ENCODE peak calls at places on chromosomes 13 and 19, in eight cellular contexts. O, C, W, X, G, Q, S and T are unnamed samples.

GRCh38 chr19:15074371-15074770 is 7.6 kb upstream of the OR1I1 start:
- DNase-seq in O (no peak), C (no peak), W (no peak), X (no peak), G (no peak), Q (no peak), S (no peak), T (no peak)

GRCh38 chr13:58855283-58855682 is 1223.7 kb downstream of the PCDH17 start:
- DNase-seq in O (peak; percentile 27), C (no peak), W (no peak), X (no peak), G (no peak), Q (no peak), S (no peak), T (no peak)

GRCh38 chr13:29925457-29925856 is 75.0 kb upstream of the UBL3 start:
- DNase-seq in O (no peak), C (no peak), W (no peak), X (peak; percentile 78), G (peak; percentile 62), Q (peak; percentile 58), S (peak; percentile 96), T (no peak)

GRCh38 chr13:37715606-37716015 is 117.0 kb upstream of the POSTN start:
- DNase-seq in O (no peak), C (no peak), W (no peak), X (peak; percentile 95), G (no peak), Q (no peak), S (peak; percentile 63), T (no peak)

GRCh38 chr13:48504606-48505369 is 28.1 kb downstream of the RCBTB2 start:
- DNase-seq in O (no peak), C (peak; percentile 3), W (no peak), X (no peak), G (no peak), Q (no peak), S (peak; percentile 75), T (no peak)

GRCh38 chr19:18298601-18299000 is 17.2 kb upstream of the JUND start:
- DNase-seq in O (no peak), C (no peak), W (no peak), X (no peak), G (no peak), Q (no peak), S (no peak), T (no peak)

GRCh38 chr19:51108805-51109146 is 567 bp upstream of the CTU1 start:
- DNase-seq in O (no peak), C (no peak), W (no peak), X (no peak), G (no peak), Q (no peak), S (no peak), T (no peak)

GRCh38 chr13:110126391-110126961 is 180.5 kb downstream of the COL4A1 start:
- DNase-seq in O (peak; percentile 88), C (no peak), W (no peak), X (peak; percentile 98), G (peak; percentile 47), Q (no peak), S (peak; percentile 96), T (no peak)

GRCh38 chr13:114108894-114109293 is 23.5 kb downstream of the RASA3 start:
- DNase-seq in O (no peak), C (no peak), W (no peak), X (no peak), G (no peak), Q (peak; percentile 20), S (no peak), T (no peak)

GRCh38 chr19:10112895-10113591 is 1.6 kb downstream of the P2RY11 start:
- DNase-seq in O (no peak), C (peak; percentile 82), W (peak; percentile 51), X (no peak), G (no peak), Q (no peak), S (peak; percentile 62), T (peak; percentile 65)

GRCh38 chr19:19527371-19527656 is 1.4 kb upstream of the YJEFN3 start:
- DNase-seq in O (no peak), C (no peak), W (no peak), X (no peak), G (no peak), Q (no peak), S (no peak), T (no peak)

GRCh38 chr19:19527674-19528625 is 761 bp upstream of the YJEFN3 start:
- DNase-seq in O (no peak), C (no peak), W (no peak), X (no peak), G (no peak), Q (no peak), S (no peak), T (no peak)

GRCh38 chr19:19524053-19524452 is 4.7 kb upstream of the YJEFN3 start:
- DNase-seq in O (no peak), C (no peak), W (no peak), X (no peak), G (no peak), Q (no peak), S (no peak), T (no peak)

GRCh38 chr19:19526581-19527370 is 1.9 kb upstream of the YJEFN3 start:
- DNase-seq in O (no peak), C (no peak), W (no peak), X (no peak), G (no peak), Q (no peak), S (no peak), T (no peak)

DNA sequence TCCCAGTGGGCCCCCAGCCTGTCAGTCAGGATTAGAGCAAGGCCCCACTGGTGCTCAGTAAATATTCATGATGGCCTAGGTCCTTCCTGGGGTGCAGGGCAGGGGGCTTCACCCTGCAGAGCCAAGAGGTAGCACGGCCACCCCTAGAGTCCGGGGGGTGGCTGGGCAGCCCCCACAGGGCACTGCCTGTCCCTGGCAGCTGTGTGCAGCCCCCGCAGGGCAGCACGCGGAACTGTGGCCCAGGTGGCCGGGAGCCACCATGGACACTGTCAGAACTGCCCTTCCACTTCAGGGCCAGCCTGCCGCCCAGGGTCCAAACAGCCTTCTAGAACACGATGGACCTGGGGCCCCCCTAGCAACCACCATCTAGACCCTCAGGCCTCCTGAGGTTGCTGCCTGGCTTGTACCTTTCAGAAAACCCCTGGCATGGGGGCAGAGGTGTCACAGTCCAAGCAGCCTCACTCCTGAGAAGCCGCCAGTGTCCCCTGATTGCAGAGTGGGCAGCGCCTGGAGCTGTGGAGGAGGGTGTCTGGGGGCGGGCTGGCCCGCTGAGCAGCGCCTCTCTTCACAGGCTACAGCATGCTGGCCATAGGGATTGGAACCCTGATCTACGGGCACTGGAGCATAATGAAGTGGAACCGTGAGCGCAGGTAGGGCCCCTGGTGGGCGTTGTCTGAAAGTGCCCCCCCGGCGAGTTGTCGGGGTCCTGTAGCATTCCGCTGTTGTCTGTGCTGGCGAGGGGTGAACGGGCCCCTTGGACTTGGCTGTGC is 2.9 kb upstream of the YJEFN3 start:
- DNase-seq in O (no peak), C (no peak), W (no peak), X (no peak), G (no peak), Q (no peak), S (no peak), T (peak; percentile 37)
- TF ChIP-seq CTCF in O (no peak), C (no peak), W (no peak), X (no peak), G (no peak), Q (no peak), S (no peak), T (no peak)

GRCh38 chr13:73171242-73171641 is 112.4 kb downstream of the KLF5 start:
- DNase-seq in O (no peak), C (no peak), W (no peak), X (no peak), G (no peak), Q (no peak), S (peak; percentile 94), T (no peak)

GRCh38 chr13:73169971-73170370 is 111.2 kb downstream of the KLF5 start:
- DNase-seq in O (no peak), C (no peak), W (no peak), X (no peak), G (no peak), Q (no peak), S (peak; percentile 32), T (no peak)

GRCh38 chr13:73174521-73175010 is 115.8 kb downstream of the KLF5 start:
- DNase-seq in O (no peak), C (no peak), W (no peak), X (no peak), G (no peak), Q (no peak), S (no peak), T (no peak)

GRCh38 chr13:73173160-73173905 is 114.5 kb downstream of the KLF5 start:
- DNase-seq in O (no peak), C (no peak), W (no peak), X (no peak), G (no peak), Q (no peak), S (peak; percentile 68), T (no peak)

DNA sequence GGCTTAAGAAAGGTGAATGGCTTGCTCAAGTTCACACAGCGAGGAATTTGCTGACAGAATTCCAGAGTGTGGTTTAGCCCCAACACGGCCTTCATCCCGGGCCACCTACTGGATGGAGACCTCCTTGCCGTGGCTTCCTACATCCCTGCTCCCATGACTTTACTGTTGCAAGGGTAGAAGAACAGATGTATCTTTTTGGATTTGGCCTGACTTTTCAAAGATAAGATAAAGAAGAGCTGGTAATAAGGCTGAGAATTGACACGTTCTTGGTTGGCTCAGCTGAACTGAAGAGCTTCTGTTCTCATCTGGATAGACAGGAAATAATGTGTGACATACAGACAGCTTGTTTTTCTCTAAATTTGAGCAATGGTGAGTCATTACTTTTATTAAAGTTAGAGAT is 113.1 kb downstream of the KLF5 start:
- DNase-seq in O (no peak), C (no peak), W (no peak), X (peak; percentile 46), G (no peak), Q (no peak), S (peak; percentile 59), T (no peak)
- TF ChIP-seq CTCF in O (no peak), C (no peak), W (peak; percentile 15), X (peak; percentile 7), G (no peak), Q (no peak), S (no peak), T (no peak)

DNA sequence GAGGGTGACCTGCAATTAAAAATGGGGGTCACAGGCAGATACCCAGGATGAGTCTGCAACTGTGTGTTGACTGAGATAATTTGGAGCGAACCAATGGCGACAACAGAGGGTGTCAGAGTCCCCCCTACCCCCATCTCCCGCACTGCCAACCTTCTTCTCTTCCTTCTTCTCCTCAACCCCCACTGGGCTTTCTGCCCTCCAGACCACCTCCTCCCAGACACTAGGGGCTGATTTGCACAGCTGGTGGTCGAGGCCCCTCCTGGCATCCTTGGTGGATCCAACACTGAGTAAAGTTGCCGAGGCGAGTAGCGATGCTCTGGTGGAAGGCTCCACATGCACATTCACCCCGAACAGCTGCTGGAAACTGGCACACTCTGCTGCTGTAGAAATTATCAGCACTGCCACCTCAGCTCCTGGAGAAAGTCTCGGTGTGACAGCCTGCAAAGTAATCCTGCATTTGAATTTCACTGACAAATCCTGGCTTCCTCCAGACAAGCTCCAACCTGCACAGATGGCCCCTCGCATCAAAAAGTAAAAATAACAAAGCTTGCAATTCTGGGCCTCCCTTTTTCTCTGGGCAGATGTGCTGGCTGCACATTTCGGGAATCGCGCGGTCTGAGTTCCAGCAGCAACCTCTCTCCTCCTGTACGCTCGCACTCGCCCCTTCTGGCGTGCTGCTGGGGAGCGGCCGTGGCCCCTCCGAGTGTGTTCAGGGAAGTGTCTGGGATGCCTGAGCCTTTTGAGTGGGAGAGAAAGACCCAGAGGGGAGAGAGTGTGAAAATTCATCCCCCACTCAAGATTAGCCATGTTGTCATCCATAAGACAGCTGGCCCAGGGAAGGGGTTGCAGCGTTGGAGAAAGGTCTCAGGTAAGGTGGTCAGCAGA is 28.5 kb downstream of the CCNE1 start:
- DNase-seq in O (no peak), C (no peak), W (no peak), X (no peak), G (no peak), Q (no peak), S (peak; percentile 28), T (no peak)
- TF ChIP-seq CTCF in O (no peak), C (no peak), W (no peak), X (no peak), G (no peak), Q (no peak), S (no peak), T (no peak)

GRCh38 chr13:91381371-91381770 is 17.1 kb upstream of the GPC5 start:
- DNase-seq in O (no peak), C (peak; percentile 60), W (no peak), X (peak; percentile 28), G (no peak), Q (no peak), S (peak; percentile 36), T (no peak)
- TF ChIP-seq CTCF in O (peak; percentile 7), C (no peak), W (peak; percentile 50), X (peak; percentile 32), G (no peak), Q (no peak), S (peak; percentile 38), T (peak; percentile 49)